ENCODE peak calls at places on chromosomes 6 and 20, in five cellular contexts. K is colonic mucosa, G is WERI-Rb-1, E is fibroblast of mammary gland, N is HL-60. M is an unnamed sample.

GRCh38 chr6:144373195-144373594 is 88.1 kb downstream of the UTRN start:
- DNase-seq in K (no peak), N (no peak), E (no peak), G (no peak), M (no peak)

GRCh38 chr6:124955108-124955851 is 7.0 kb upstream of the RNF217 start:
- DNase-seq in E (no peak), K (no peak), N (no peak), G (no peak), M (no peak)

GRCh38 chr20:31517373-31517772 is 3.1 kb downstream of the HM13 start:
- DNase-seq in E (peak; percentile 82), K (peak; percentile 68), N (peak; percentile 46), G (peak; percentile 78), M (no peak)

GRCh38 chr6:151044465-151045441 is 179.3 kb downstream of the MTHFD1L start:
- DNase-seq in K (peak; percentile 92), N (no peak), E (peak; percentile 92), G (no peak), M (no peak)

GRCh38 chr6:46581459-46582177 is 71.0 kb downstream of the CYP39A1 start:
- DNase-seq in G (no peak), E (no peak), K (no peak), N (no peak), M (no peak)

GRCh38 chr20:11895832-11896484 is 21.7 kb upstream of the BTBD3 start:
- DNase-seq in G (no peak), N (no peak), E (peak; percentile 20), K (no peak), M (no peak)

GRCh38 chr6:68039641-68040311 is 595.3 kb upstream of the ADGRB3 start:
- DNase-seq in K (no peak), N (no peak), G (no peak), E (no peak), M (no peak)

GRCh38 chr6:72084992-72085569 is 198.7 kb downstream of the RIMS1 start:
- DNase-seq in K (no peak), E (peak; percentile 28), G (no peak), N (no peak), M (peak; percentile 18)

GRCh38 chr6:41153992-41154625 is at the start of gene TREML1:
- DNase-seq in N (no peak), E (no peak), K (no peak), G (no peak), M (no peak)

GRCh38 chr6:105121981-105122380 is 57.8 kb downstream of the POPDC3 start:
- DNase-seq in E (no peak), G (no peak), K (no peak), N (no peak), M (no peak)

GRCh38 chr6:28607990-28608389 is 82.3 kb downstream of the GPX5 start:
- DNase-seq in N (no peak), E (no peak), K (no peak), G (no peak), M (no peak)

GRCh38 chr6:42714098-42714761 is 8.2 kb downstream of the PRPH2 start:
- DNase-seq in G (no peak), E (peak; percentile 38), K (no peak), N (no peak), M (no peak)

GRCh38 chr6:93849857-93850256 is 430.5 kb upstream of the EPHA7 start:
- DNase-seq in K (no peak), N (no peak), E (peak; percentile 1), G (no peak), M (no peak)

GRCh38 chr20:8722277-8722928 is 346.5 kb upstream of the PLCB4 start:
- DNase-seq in E (peak; percentile 77), N (peak; percentile 55), K (peak; percentile 39), G (peak; percentile 44), M (no peak)

GRCh38 chr6:107110200-107110599 is 5.1 kb downstream of the BEND3 start:
- DNase-seq in G (no peak), N (peak; percentile 90), K (no peak), E (no peak), M (no peak)

GRCh38 chr6:64330694-64331309 is 695.2 kb downstream of the PHF3 start:
- DNase-seq in K (peak; percentile 87), N (peak; percentile 55), E (peak; percentile 60), G (peak; percentile 83), M (no peak)

GRCh38 chr6:63584566-63584965 is 12.3 kb downstream of the LOC128125822 start:
- DNase-seq in E (no peak), G (no peak), N (no peak), K (no peak), M (no peak)

GRCh38 chr6:106688177-106688951 is 59.0 kb downstream of the QRSL1 start:
- DNase-seq in K (no peak), N (no peak), G (no peak), E (no peak), M (no peak)

GRCh38 chr6:44135173-44135748 is 7.9 kb downstream of the TMEM63B start:
- DNase-seq in N (no peak), K (no peak), G (no peak), E (no peak), M (no peak)

GRCh38 chr6:37323568-37323967 is 30.2 kb upstream of the RNF8 start:
- DNase-seq in E (peak; percentile 52), G (peak; percentile 39), K (no peak), N (no peak), M (no peak)

GRCh38 chr6:12265795-12266194 is 24.4 kb upstream of the EDN1 start:
- DNase-seq in K (no peak), N (peak; percentile 87), G (no peak), E (peak; percentile 39), M (no peak)

GRCh38 chr20:54103067-54103761 is 32.8 kb upstream of the BCAS1 start:
- DNase-seq in N (peak; percentile 80), K (peak; percentile 93), G (peak; percentile 69), E (peak; percentile 66), M (peak; percentile 71)

GRCh38 chr6:142694054-142694453 is 250.9 kb downstream of the HIVEP2 start:
- DNase-seq in K (no peak), G (no peak), N (no peak), E (peak; percentile 59), M (no peak)

GRCh38 chr6:70395301-70395672 is 18.0 kb upstream of the FAM135A start:
- DNase-seq in K (no peak), E (no peak), G (no peak), N (no peak), M (no peak)

GRCh38 chr6:158646023-158646888 is 1.7 kb upstream of the DYNLT1 start:
- DNase-seq in N (no peak), K (peak; percentile 15), G (no peak), E (no peak), M (no peak)

GRCh38 chr20:38212806-38213606 is 47.5 kb downstream of the KIAA1755 start:
- DNase-seq in K (no peak), N (no peak), E (no peak), G (no peak), M (no peak)

GRCh38 chr6:6923605-6924004 is 184.2 kb upstream of the RREB1 start:
- DNase-seq in E (no peak), N (no peak), K (no peak), G (no peak), M (no peak)

GRCh38 chr6:158863646-158864045 is 44.5 kb upstream of the EZR start:
- DNase-seq in G (no peak), E (no peak), K (no peak), N (no peak), M (no peak)

GRCh38 chr6:47407295-47408281 is 70.0 kb upstream of the CD2AP start:
- DNase-seq in K (no peak), N (no peak), G (no peak), E (no peak), M (no peak)

GRCh38 chr6:25469797-25470388 is 182.1 kb upstream of the SCGN start:
- DNase-seq in E (no peak), K (no peak), N (no peak), G (no peak), M (no peak)
- TF ChIP-seq CTCF in E (peak; percentile 34), K (no peak), N (no peak), G (no peak), M (no peak)

GRCh38 chr20:19211252-19211651 is 1.2 kb upstream of the SLC24A3 start:
- DNase-seq in G (no peak), K (no peak), E (no peak), N (no peak), M (no peak)

GRCh38 chr20:19213946-19214490 is 1.6 kb downstream of the SLC24A3 start:
- DNase-seq in K (no peak), G (no peak), E (no peak), N (no peak), M (no peak)

GRCh38 chr20:19210426-19211155 is 1.9 kb upstream of the SLC24A3 start:
- DNase-seq in G (no peak), E (peak; percentile 52), N (no peak), K (no peak), M (no peak)

GRCh38 chr20:19211661-19212523 is 550 bp upstream of the SLC24A3 start:
- DNase-seq in N (no peak), E (no peak), K (peak; percentile 56), G (no peak), M (peak; percentile 32)

DNA sequence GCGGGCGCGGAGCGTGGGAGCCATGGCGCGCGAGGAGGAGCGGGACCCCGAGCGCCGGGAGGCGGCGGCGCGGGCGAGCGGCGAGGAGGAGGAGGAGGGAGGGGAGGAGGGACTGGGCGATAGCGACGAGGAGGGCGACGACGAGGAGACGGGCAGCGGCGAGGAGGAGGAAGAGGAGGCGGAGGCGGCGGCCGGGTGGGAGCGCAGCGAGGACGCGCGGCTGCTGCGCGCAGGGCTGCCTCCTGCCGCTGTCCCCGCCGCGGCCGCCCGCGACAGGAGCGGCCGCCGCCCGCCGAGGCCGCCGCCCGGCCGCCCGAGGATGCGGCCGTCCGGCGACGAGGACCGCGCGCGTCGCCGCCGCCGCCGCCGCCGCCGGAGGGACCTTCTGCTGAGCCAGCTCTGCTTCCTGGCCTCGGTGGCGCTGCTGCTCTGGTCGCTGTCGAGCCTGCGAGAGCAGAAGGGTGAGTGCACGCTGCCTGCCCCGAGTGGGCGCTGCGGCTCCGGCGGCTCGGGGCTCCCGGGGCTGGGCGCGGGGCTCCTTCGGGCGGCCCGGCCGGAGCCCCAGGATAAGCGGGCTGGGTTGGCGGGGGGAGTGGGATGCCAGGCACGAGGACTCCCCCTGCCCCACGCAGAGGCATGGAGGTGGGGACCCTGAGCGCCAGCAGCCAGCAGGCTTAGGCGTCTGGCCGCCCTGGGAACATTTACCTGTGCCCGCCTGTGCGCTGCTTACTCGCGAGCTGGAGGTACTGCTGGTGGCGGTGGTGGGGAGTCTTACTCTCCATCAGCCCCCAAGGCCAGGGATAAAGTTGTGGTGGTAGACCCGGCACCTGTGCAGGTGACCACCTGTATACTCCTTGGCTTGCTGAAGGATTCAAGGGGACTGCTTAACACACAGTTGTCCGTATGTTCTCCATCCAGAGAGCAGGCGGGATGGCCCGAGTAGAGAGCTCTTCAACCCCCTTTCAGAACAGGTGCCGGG is at the start of gene SLC24A3:
- DNase-seq in G (peak; percentile 50), K (peak; percentile 73), N (peak; percentile 53), E (peak; percentile 8), M (peak; percentile 73)
- TF ChIP-seq CTCF in G (peak; percentile 20), K (no peak), N (peak; percentile 6), E (peak; percentile 3), M (no peak)

GRCh38 chr6:13554929-13555333 is 19.5 kb upstream of the SIRT5 start:
- DNase-seq in E (no peak), K (no peak), G (no peak), N (no peak), M (no peak)
- TF ChIP-seq CTCF in E (no peak), K (no peak), G (no peak), N (no peak), M (no peak)

DNA sequence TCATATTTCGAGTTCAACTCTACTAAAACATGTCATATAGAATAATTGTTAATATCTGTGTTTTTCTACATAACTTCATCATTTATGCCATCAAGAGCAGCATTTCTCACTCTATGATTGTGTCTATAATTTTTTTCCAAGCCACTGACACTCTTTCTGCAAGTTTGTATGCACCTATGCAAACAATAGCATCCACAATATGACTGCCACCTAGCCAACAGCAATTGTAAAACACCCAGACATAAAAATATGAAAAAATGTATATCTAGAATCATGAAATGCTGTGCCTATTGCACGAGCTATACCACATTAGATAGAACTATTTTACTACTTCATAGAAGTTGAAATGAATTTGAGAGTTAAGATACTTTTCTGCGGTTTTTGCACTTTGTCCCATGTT is 286.5 kb upstream of the MARCKS start:
- DNase-seq in K (no peak), N (no peak), E (no peak), G (no peak), M (no peak)
- TF ChIP-seq CTCF in K (no peak), N (no peak), E (no peak), G (no peak), M (no peak)